ENCODE peak calls at places on chromosomes 1 and 21, in ten cellular contexts. One of them, this sample, is unnamed. For H3K36me3, the result is how much of the 10 kb centered on the place peaks cover.

GRCh38 chr21:17389311-17389710 is 123.5 kb upstream of the CXADR start:
- DNase-seq in HepG2: no peak
- DNase-seq in OCI-LY7: no peak
- DNase-seq in PC-3: no peak
- DNase-seq in neural progenitor cell: no peak
- DNase-seq in hepatocyte: no peak
- DNase-seq in GM23338: no peak
- DNase-seq in IMR-90: no peak
- DNase-seq in astrocyte: no peak
- DNase-seq in mammary epithelial cell: no peak
- DNase-seq in this sample: no peak

GRCh38 chr1:236688705-236689104 is 2.4 kb downstream of the ACTN2 start:
- DNase-seq in HepG2: no peak
- DNase-seq in OCI-LY7: no peak
- DNase-seq in PC-3: no peak
- DNase-seq in neural progenitor cell: no peak
- DNase-seq in hepatocyte: no peak
- DNase-seq in GM23338: no peak
- DNase-seq in IMR-90: no peak
- DNase-seq in astrocyte: no peak
- DNase-seq in mammary epithelial cell: no peak
- DNase-seq in this sample: no peak

GRCh38 chr1:12621346-12622320 is 3.6 kb upstream of the DHRS3 start:
- DNase-seq in HepG2: no peak
- DNase-seq in OCI-LY7: no peak
- DNase-seq in PC-3: no peak
- DNase-seq in neural progenitor cell: no peak
- DNase-seq in hepatocyte: peak
- DNase-seq in GM23338: no peak
- DNase-seq in IMR-90: no peak
- DNase-seq in astrocyte: peak
- DNase-seq in mammary epithelial cell: no peak
- DNase-seq in this sample: no peak

GRCh38 chr1:20685099-20685662 is 24.0 kb upstream of the DDOST start:
- DNase-seq in HepG2: no peak
- DNase-seq in OCI-LY7: no peak
- DNase-seq in PC-3: no peak
- DNase-seq in neural progenitor cell: no peak
- DNase-seq in hepatocyte: no peak
- DNase-seq in GM23338: no peak
- DNase-seq in IMR-90: no peak
- DNase-seq in astrocyte: no peak
- DNase-seq in mammary epithelial cell: no peak
- DNase-seq in this sample: no peak

GRCh38 chr1:2480236-2480985 is 4.3 kb downstream of the PLCH2 start:
- DNase-seq in HepG2: no peak
- DNase-seq in OCI-LY7: no peak
- DNase-seq in PC-3: no peak
- DNase-seq in neural progenitor cell: no peak
- DNase-seq in hepatocyte: no peak
- DNase-seq in GM23338: no peak
- DNase-seq in IMR-90: no peak
- DNase-seq in astrocyte: no peak
- DNase-seq in mammary epithelial cell: no peak
- DNase-seq in this sample: no peak

GRCh38 chr1:207903767-207904166 is 7.2 kb downstream of the CD34 start:
- DNase-seq in HepG2: no peak
- DNase-seq in OCI-LY7: no peak
- DNase-seq in PC-3: peak
- DNase-seq in neural progenitor cell: no peak
- DNase-seq in hepatocyte: no peak
- DNase-seq in GM23338: no peak
- DNase-seq in IMR-90: no peak
- DNase-seq in astrocyte: no peak
- DNase-seq in mammary epithelial cell: peak
- DNase-seq in this sample: peak

GRCh38 chr1:87399701-87400100 is 71.0 kb downstream of the LMO4 start:
- DNase-seq in HepG2: no peak
- DNase-seq in OCI-LY7: peak
- DNase-seq in PC-3: peak
- DNase-seq in neural progenitor cell: peak
- DNase-seq in hepatocyte: no peak
- DNase-seq in GM23338: no peak
- DNase-seq in IMR-90: no peak
- DNase-seq in astrocyte: no peak
- DNase-seq in mammary epithelial cell: no peak
- DNase-seq in this sample: no peak

GRCh38 chr1:54609301-54609921 is 13.9 kb downstream of the FAM151A start:
- DNase-seq in HepG2: no peak
- DNase-seq in OCI-LY7: no peak
- DNase-seq in PC-3: no peak
- DNase-seq in neural progenitor cell: no peak
- DNase-seq in hepatocyte: no peak
- DNase-seq in GM23338: no peak
- DNase-seq in IMR-90: no peak
- DNase-seq in astrocyte: no peak
- DNase-seq in mammary epithelial cell: no peak
- DNase-seq in this sample: no peak

GRCh38 chr1:54993140-54993539 is 5.6 kb upstream of the BSND start:
- DNase-seq in HepG2: no peak
- DNase-seq in OCI-LY7: no peak
- DNase-seq in PC-3: no peak
- DNase-seq in neural progenitor cell: no peak
- DNase-seq in hepatocyte: no peak
- DNase-seq in GM23338: no peak
- DNase-seq in IMR-90: no peak
- DNase-seq in astrocyte: no peak
- DNase-seq in mammary epithelial cell: no peak
- DNase-seq in this sample: no peak

GRCh38 chr21:28789571-28789970 is 203.1 kb downstream of the LTN1 start:
- DNase-seq in HepG2: no peak
- DNase-seq in OCI-LY7: no peak
- DNase-seq in PC-3: no peak
- DNase-seq in neural progenitor cell: no peak
- DNase-seq in hepatocyte: no peak
- DNase-seq in GM23338: no peak
- DNase-seq in IMR-90: no peak
- DNase-seq in astrocyte: no peak
- DNase-seq in mammary epithelial cell: no peak
- DNase-seq in this sample: no peak

GRCh38 chr21:28779914-28780313 is 212.8 kb downstream of the LTN1 start:
- DNase-seq in HepG2: no peak
- DNase-seq in OCI-LY7: no peak
- DNase-seq in PC-3: peak
- DNase-seq in neural progenitor cell: no peak
- DNase-seq in hepatocyte: no peak
- DNase-seq in GM23338: no peak
- DNase-seq in IMR-90: no peak
- DNase-seq in astrocyte: no peak
- DNase-seq in mammary epithelial cell: no peak
- DNase-seq in this sample: no peak

GRCh38 chr21:28781602-28782274 is 210.9 kb downstream of the LTN1 start:
- DNase-seq in HepG2: peak
- DNase-seq in OCI-LY7: peak
- DNase-seq in PC-3: peak
- DNase-seq in neural progenitor cell: peak
- DNase-seq in hepatocyte: peak
- DNase-seq in GM23338: peak
- DNase-seq in IMR-90: peak
- DNase-seq in astrocyte: no peak
- DNase-seq in mammary epithelial cell: peak
- DNase-seq in this sample: peak

GRCh38 chr21:28788030-28788429 is 204.6 kb downstream of the LTN1 start:
- DNase-seq in HepG2: no peak
- DNase-seq in OCI-LY7: no peak
- DNase-seq in PC-3: no peak
- DNase-seq in neural progenitor cell: no peak
- DNase-seq in hepatocyte: no peak
- DNase-seq in GM23338: no peak
- DNase-seq in IMR-90: no peak
- DNase-seq in astrocyte: no peak
- DNase-seq in mammary epithelial cell: no peak
- DNase-seq in this sample: no peak

DNA sequence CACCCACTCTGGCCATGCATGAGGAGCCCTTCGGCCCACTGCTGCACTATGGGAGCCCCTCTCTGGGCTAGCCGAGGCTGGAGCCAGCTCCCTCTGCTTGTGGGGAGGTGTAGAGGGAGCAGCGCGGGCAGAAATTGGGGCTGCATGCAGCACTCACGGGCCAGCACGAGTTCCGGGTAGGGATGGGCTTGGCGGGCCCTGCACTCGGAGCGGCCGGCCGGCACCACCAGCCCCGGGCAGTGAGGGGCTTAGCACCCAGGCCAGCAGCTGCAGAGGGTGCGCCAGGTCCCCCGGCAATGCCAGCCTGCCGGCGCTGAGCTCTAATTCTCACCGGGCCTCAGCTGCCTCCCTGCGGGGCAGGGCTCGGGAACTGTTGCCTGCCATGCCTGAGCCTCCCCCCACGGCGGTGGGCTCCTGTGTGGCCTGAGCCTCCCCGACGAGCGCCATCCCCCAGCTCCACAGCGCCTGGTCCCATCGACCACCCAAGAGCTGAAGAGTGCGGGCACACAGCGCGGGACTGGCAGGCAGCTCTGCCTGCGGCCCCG is 209.0 kb downstream of the LTN1 start:
- DNase-seq in HepG2: no peak
- DNase-seq in OCI-LY7: no peak
- DNase-seq in PC-3: no peak
- DNase-seq in neural progenitor cell: no peak
- DNase-seq in hepatocyte: no peak
- DNase-seq in GM23338: no peak
- DNase-seq in IMR-90: no peak
- DNase-seq in astrocyte: no peak
- DNase-seq in mammary epithelial cell: no peak
- DNase-seq in this sample: no peak
- H3K36me3 ChIP-seq in HepG2: under half
- H3K36me3 ChIP-seq in OCI-LY7: under half
- H3K36me3 ChIP-seq in PC-3: under half
- H3K36me3 ChIP-seq in neural progenitor cell: under half
- H3K36me3 ChIP-seq in hepatocyte: under half
- H3K36me3 ChIP-seq in GM23338: under half
- H3K36me3 ChIP-seq in IMR-90: under half
- H3K36me3 ChIP-seq in astrocyte: under half
- H3K36me3 ChIP-seq in mammary epithelial cell: under half
- H3K36me3 ChIP-seq in this sample: under half

GRCh38 chr21:36446296-36446695 is 33.6 kb downstream of the CLDN14 start:
- DNase-seq in HepG2: no peak
- DNase-seq in OCI-LY7: no peak
- DNase-seq in PC-3: no peak
- DNase-seq in neural progenitor cell: no peak
- DNase-seq in hepatocyte: no peak
- DNase-seq in GM23338: no peak
- DNase-seq in IMR-90: no peak
- DNase-seq in astrocyte: peak
- DNase-seq in mammary epithelial cell: no peak
- DNase-seq in this sample: no peak

GRCh38 chr21:36436829-36437744 is 42.8 kb downstream of the CLDN14 start:
- DNase-seq in HepG2: no peak
- DNase-seq in OCI-LY7: no peak
- DNase-seq in PC-3: no peak
- DNase-seq in neural progenitor cell: no peak
- DNase-seq in hepatocyte: no peak
- DNase-seq in GM23338: no peak
- DNase-seq in IMR-90: no peak
- DNase-seq in astrocyte: peak
- DNase-seq in mammary epithelial cell: no peak
- DNase-seq in this sample: peak

GRCh38 chr21:36437745-36438128 is 42.2 kb downstream of the CLDN14 start:
- DNase-seq in HepG2: no peak
- DNase-seq in OCI-LY7: no peak
- DNase-seq in PC-3: peak
- DNase-seq in neural progenitor cell: no peak
- DNase-seq in hepatocyte: no peak
- DNase-seq in GM23338: no peak
- DNase-seq in IMR-90: peak
- DNase-seq in astrocyte: peak
- DNase-seq in mammary epithelial cell: peak
- DNase-seq in this sample: peak

GRCh38 chr21:36441715-36442114 is 38.2 kb downstream of the CLDN14 start:
- DNase-seq in HepG2: no peak
- DNase-seq in OCI-LY7: no peak
- DNase-seq in PC-3: no peak
- DNase-seq in neural progenitor cell: no peak
- DNase-seq in hepatocyte: no peak
- DNase-seq in GM23338: no peak
- DNase-seq in IMR-90: no peak
- DNase-seq in astrocyte: no peak
- DNase-seq in mammary epithelial cell: no peak
- DNase-seq in this sample: no peak
- H2AFZ ChIP-seq in HepG2: no peak
- H2AFZ ChIP-seq in OCI-LY7: no peak
- H2AFZ ChIP-seq in PC-3: no peak
- H2AFZ ChIP-seq in neural progenitor cell: no peak
- H2AFZ ChIP-seq in hepatocyte: no peak
- H2AFZ ChIP-seq in GM23338: no peak
- H2AFZ ChIP-seq in IMR-90: no peak
- H2AFZ ChIP-seq in astrocyte: no peak
- H2AFZ ChIP-seq in mammary epithelial cell: no peak
- H2AFZ ChIP-seq in this sample: no peak

DNA sequence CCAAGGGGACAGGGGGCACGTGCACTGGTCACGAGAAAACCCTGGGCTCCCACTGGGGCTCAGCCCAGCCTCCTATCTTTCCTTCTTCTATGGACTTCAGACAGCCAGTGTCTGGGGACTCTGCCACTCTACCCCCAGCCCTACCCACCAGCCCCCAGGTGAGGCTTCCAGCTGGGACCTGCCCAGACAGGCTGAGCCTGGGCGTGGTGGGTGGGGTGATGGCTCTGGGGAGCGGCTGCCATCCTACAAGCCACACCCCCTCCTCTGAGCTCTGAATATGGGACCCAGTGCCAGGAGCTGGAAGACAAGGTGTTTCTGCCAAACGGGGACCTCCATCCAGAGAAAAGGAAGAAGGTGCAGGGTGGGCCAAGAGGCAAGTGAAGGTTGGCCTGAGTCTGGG is 8.0 kb upstream of the SFN start:
- DNase-seq in HepG2: no peak
- DNase-seq in OCI-LY7: no peak
- DNase-seq in PC-3: no peak
- DNase-seq in neural progenitor cell: no peak
- DNase-seq in hepatocyte: no peak
- DNase-seq in GM23338: no peak
- DNase-seq in IMR-90: no peak
- DNase-seq in astrocyte: no peak
- DNase-seq in mammary epithelial cell: peak
- DNase-seq in this sample: no peak
- H3K36me3 ChIP-seq in HepG2: under half
- H3K36me3 ChIP-seq in OCI-LY7: under half
- H3K36me3 ChIP-seq in PC-3: under half
- H3K36me3 ChIP-seq in neural progenitor cell: under half
- H3K36me3 ChIP-seq in hepatocyte: under half
- H3K36me3 ChIP-seq in GM23338: under half
- H3K36me3 ChIP-seq in IMR-90: under half
- H3K36me3 ChIP-seq in astrocyte: under half
- H3K36me3 ChIP-seq in mammary epithelial cell: under half
- H3K36me3 ChIP-seq in this sample: under half

DNA sequence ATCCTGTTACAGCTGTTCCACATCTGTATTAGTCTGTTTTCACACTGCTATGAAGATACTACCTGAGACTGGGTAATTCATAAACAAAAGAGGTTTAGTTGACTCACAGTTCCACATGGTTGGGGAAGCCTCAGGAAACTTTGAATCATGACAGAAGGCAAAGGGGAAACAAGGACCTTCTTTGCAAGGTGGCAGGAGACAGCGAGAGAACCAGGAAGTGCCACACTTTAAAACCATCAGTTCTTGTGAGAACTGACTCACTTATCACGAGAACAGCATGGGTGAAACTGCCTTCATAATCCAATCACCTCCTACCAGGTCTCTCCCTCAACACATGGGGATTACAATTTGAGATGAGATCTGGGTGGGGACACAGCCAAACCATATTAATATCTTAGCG is 110.3 kb upstream of the TRABD2B start:
- DNase-seq in HepG2: no peak
- DNase-seq in OCI-LY7: no peak
- DNase-seq in PC-3: no peak
- DNase-seq in neural progenitor cell: no peak
- DNase-seq in hepatocyte: no peak
- DNase-seq in GM23338: no peak
- DNase-seq in IMR-90: no peak
- DNase-seq in astrocyte: no peak
- DNase-seq in mammary epithelial cell: peak
- DNase-seq in this sample: no peak
- H2AFZ ChIP-seq in HepG2: no peak
- H2AFZ ChIP-seq in OCI-LY7: no peak
- H2AFZ ChIP-seq in PC-3: no peak
- H2AFZ ChIP-seq in neural progenitor cell: no peak
- H2AFZ ChIP-seq in hepatocyte: no peak
- H2AFZ ChIP-seq in GM23338: no peak
- H2AFZ ChIP-seq in IMR-90: no peak
- H2AFZ ChIP-seq in astrocyte: no peak
- H2AFZ ChIP-seq in mammary epithelial cell: no peak
- H2AFZ ChIP-seq in this sample: no peak

This sample was measured in GM23248.